ENCODE peak calls at places on chromosome 21, in seven cellular contexts. U is stimulated activated CD4-positive, alpha-beta T cell treated with anti-CD3 and anti-CD28 coated beads, TNF-alpha, amount 100 ng/mL, for 24 hours; W is activated T-cell treated with anti-CD3 and anti-CD28 coated beads, Interleukin-2, amount 50 U/mL, for 48 hours; H is A673; F is NCI-H510A; K is hypothalamus; X is osteocyte. Q is an unnamed sample.

GRCh38 chr21:38925923-38926322 is 120.2 kb downstream of the ETS2 start:
- DNase-seq in U (no peak), W (no peak), H (no peak), F (no peak), K (no peak), X (no peak), Q (no peak)

GRCh38 chr21:41766883-41767605 is at the start of gene RIPK4:
- DNase-seq in U (peak; percentile 44), W (peak; percentile 73), H (peak; percentile 77), F (peak; percentile 80), K (no peak), X (no peak), Q (no peak)

GRCh38 chr21:44962481-44962966 is 22.7 kb downstream of the SLX9 start:
- DNase-seq in U (no peak), W (no peak), H (no peak), F (no peak), K (no peak), X (no peak), Q (peak; percentile 22)

GRCh38 chr21:29641001-29641634 is 298.7 kb downstream of the GRIK1 start:
- DNase-seq in U (no peak), W (no peak), H (no peak), F (no peak), K (no peak), X (no peak), Q (no peak)

GRCh38 chr21:41280115-41280919 is 36.3 kb upstream of the FAM3B start:
- DNase-seq in U (no peak), W (no peak), H (no peak), F (no peak), K (no peak), X (no peak), Q (no peak)

GRCh38 chr21:46121286-46122221 is 23.6 kb downstream of the COL6A2 start:
- DNase-seq in U (no peak), W (no peak), H (no peak), F (no peak), K (no peak), X (peak; percentile 79), Q (no peak)

GRCh38 chr21:39347537-39347936 is 1.4 kb downstream of the HMGN1 start:
- DNase-seq in U (no peak), W (no peak), H (no peak), F (no peak), K (no peak), X (no peak), Q (no peak)

GRCh38 chr21:39066829-39067785 is 116.1 kb downstream of the PSMG1 start:
- DNase-seq in U (no peak), W (no peak), H (no peak), F (no peak), K (no peak), X (no peak), Q (no peak)

GRCh38 chr21:39184050-39184980 is 1.1 kb upstream of the PSMG1 start:
- DNase-seq in U (no peak), W (no peak), H (peak; percentile 10), F (no peak), K (no peak), X (no peak), Q (peak; percentile 45)

GRCh38 chr21:41141031-41141457 is 26.9 kb upstream of the BACE2 start:
- DNase-seq in U (no peak), W (no peak), H (no peak), F (no peak), K (no peak), X (no peak), Q (no peak)

GRCh38 chr21:16579538-16579937 is 849.8 kb downstream of the USP25 start:
- DNase-seq in U (no peak), W (no peak), H (no peak), F (no peak), K (no peak), X (no peak), Q (no peak)

GRCh38 chr21:44450999-44451398 is 4.3 kb upstream of the LRRC3 start:
- DNase-seq in U (no peak), W (no peak), H (no peak), F (no peak), K (no peak), X (no peak), Q (no peak)

GRCh38 chr21:14923468-14923867 is 141.3 kb downstream of the NRIP1 start:
- DNase-seq in U (no peak), W (no peak), H (no peak), F (no peak), K (no peak), X (no peak), Q (no peak)

GRCh38 chr21:44927587-44928461 is 7.1 kb upstream of the ITGB2 start:
- DNase-seq in U (peak; percentile 76), W (peak; percentile 91), H (peak; percentile 90), F (no peak), K (no peak), X (no peak), Q (no peak)

GRCh38 chr21:16108561-16109070 is 378.8 kb downstream of the USP25 start:
- DNase-seq in U (no peak), W (no peak), H (no peak), F (no peak), K (no peak), X (no peak), Q (no peak)

GRCh38 chr21:37601915-37602314 is 235.3 kb downstream of the DYRK1A start:
- DNase-seq in U (no peak), W (no peak), H (no peak), F (no peak), K (no peak), X (no peak), Q (no peak)

GRCh38 chr21:37087188-37087587 is 14.1 kb downstream of the TTC3 start:
- DNase-seq in U (no peak), W (no peak), H (peak; percentile 83), F (no peak), K (no peak), X (no peak), Q (no peak)

Q was measured in NCI-H1694 treated with DMSO at 0.1 percent for 48 hours.